ENCODE peak calls at places on chromosome 18, in six cellular contexts. L, Z, F, R, G and V are unnamed samples.

GRCh38 chr18:33135951-33136660 is 304.4 kb downstream of the CCDC178 start:
- DNase-seq in L (no peak), Z (no peak), F (no peak), R (no peak), G (no peak), V (peak)

GRCh38 chr18:42477261-42477660 is 522.2 kb downstream of the PIK3C3 start:
- DNase-seq in L (no peak), Z (no peak), F (no peak), R (no peak), G (no peak), V (no peak)

GRCh38 chr18:78939734-78940260 is 39.8 kb upstream of the SALL3 start:
- DNase-seq in L (no peak), Z (no peak), F (no peak), R (no peak), G (no peak), V (no peak)

GRCh38 chr18:9838144-9838877 is 47.5 kb upstream of the TXNDC2 start:
- DNase-seq in L (peak), Z (no peak), F (peak), R (no peak), G (no peak), V (no peak)

GRCh38 chr18:9587924-9588323 is 26.4 kb downstream of the PPP4R1 start:
- DNase-seq in L (no peak), Z (no peak), F (no peak), R (no peak), G (no peak), V (no peak)

GRCh38 chr18:13273800-13274199 is 55.2 kb downstream of the LDLRAD4 start:
- DNase-seq in L (no peak), Z (no peak), F (no peak), R (no peak), G (no peak), V (no peak)

GRCh38 chr18:12377556-12378553 is 828 bp upstream of the AFG3L2 start:
- DNase-seq in L (no peak), Z (no peak), F (peak), R (no peak), G (no peak), V (no peak)

GRCh38 chr18:46319793-46320192 is 215.6 kb downstream of the HAUS1 start:
- DNase-seq in L (no peak), Z (no peak), F (no peak), R (no peak), G (no peak), V (no peak)

GRCh38 chr18:41666251-41666650 is 288.8 kb upstream of the PIK3C3 start:
- DNase-seq in L (no peak), Z (no peak), F (no peak), R (no peak), G (no peak), V (no peak)

GRCh38 chr18:45654677-45655076 is 39.4 kb downstream of the SLC14A2 start:
- DNase-seq in L (no peak), Z (no peak), F (no peak), R (no peak), G (no peak), V (no peak)

GRCh38 chr18:43681661-43682060 is 404.4 kb upstream of the SYT4 start:
- DNase-seq in L (no peak), Z (no peak), F (peak), R (no peak), G (no peak), V (no peak)

GRCh38 chr18:55405655-55406373 is 182.2 kb downstream of the TCF4 start:
- DNase-seq in L (peak), Z (peak), F (peak), R (peak), G (peak), V (peak)
- H3K4me3 ChIP-seq in L (peak), Z (peak), F (no peak), R (peak), G (no peak), V (peak)

GRCh38 chr18:35159782-35160181 is 81.1 kb upstream of the ZNF397 start:
- DNase-seq in L (no peak), Z (no peak), F (no peak), R (no peak), G (no peak), V (no peak)
- H3K4me3 ChIP-seq in L (no peak), Z (no peak), F (no peak), R (no peak), G (no peak), V (no peak)

DNA sequence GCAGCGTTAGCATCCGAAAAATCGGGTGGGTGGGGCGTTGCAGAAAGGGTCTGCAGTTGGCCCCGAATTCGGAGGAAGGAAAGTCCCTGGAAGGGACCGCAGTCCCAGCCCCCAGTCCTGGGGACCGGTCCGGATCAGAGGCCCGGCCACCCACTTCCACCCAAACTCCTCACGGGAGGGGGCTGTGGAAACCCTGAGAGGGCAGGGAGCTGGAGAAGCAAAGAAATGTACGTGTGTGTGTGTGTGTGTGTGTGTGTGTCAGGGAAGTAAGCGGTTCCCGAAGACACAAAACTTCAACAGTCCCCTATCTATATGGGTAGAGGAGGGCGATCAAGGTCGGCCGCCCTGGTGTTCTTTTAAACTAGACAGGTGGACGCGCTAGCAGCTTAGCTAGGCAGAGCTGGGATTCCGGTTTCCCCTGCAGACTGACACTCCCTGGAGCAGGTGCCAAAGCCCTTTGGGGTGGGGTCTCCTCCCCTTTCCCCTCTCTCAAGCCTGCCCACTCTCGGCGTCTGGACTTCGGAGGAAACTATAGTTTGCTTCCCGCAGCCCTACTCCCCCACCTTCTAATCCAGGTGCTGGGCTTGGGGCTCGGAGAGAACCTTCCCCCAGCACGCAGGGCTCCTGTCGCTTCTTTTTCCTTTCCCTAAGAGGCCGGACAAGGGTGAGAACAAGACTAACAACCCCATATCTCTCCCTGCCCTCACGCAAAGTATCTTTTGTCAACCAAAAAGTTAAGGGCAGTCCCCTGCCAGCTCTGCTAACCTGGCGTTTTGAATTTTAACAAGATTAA is 4.8 kb upstream of the ONECUT2 start:
- DNase-seq in L (no peak), Z (no peak), F (peak), R (no peak), G (no peak), V (no peak)
- H3K4me3 ChIP-seq in L (no peak), Z (no peak), F (no peak), R (no peak), G (peak), V (no peak)

DNA sequence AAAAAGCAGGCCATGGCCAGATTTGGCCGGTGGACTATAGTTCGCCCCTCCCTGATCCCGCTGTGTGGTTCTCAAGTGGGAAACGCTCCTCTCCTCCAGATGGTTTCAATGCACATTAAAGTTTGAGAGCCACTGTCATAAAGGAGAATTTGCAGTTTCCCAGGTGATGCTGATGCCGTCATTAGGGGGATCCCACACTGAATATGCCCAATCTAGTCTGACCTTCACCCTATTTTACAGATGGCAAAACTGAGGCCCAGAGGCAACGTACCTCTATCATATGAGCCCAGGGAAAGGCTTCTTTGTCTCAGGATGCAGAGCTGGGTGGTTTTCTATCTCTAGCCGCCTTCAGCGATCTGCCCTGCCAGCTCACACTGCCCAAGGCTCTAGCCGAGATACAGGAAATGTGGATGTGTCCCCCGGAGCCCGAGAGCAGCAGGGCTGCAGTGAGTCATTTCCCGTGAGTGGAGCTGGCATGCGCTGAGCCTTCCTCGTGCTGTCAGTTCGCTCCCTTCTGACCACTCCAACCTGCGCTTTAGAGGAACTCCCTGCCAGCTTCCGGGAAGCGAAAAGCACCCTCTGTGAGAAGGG is 116.2 kb downstream of the SMAD7 start:
- DNase-seq in L (peak), Z (peak), F (peak), R (peak), G (peak), V (peak)
- H3K4me3 ChIP-seq in L (no peak), Z (no peak), F (no peak), R (no peak), G (peak), V (no peak)

DNA sequence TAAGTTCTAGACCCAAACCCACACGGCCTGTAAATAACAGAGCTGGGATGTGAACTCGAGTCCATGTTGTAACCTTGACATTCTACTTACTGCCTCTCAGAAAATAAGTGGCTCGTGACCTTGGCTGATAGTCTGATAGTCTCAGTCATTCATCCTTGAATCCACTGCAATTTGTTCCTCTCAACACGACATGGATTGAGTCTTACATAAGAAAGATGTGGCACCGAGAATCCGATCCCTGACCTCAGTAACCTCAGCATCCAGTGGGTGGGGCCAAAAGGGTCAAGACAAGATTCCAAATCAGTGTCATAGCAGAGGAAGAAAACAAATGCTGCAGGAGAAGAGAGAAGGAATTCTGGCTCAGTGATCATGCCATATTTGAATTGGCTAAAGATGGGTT is 97.6 kb downstream of the MAPRE2 start:
- DNase-seq in L (no peak), Z (no peak), F (no peak), R (no peak), G (no peak), V (no peak)
- H3K4me3 ChIP-seq in L (no peak), Z (no peak), F (no peak), R (no peak), G (no peak), V (no peak)

DNA sequence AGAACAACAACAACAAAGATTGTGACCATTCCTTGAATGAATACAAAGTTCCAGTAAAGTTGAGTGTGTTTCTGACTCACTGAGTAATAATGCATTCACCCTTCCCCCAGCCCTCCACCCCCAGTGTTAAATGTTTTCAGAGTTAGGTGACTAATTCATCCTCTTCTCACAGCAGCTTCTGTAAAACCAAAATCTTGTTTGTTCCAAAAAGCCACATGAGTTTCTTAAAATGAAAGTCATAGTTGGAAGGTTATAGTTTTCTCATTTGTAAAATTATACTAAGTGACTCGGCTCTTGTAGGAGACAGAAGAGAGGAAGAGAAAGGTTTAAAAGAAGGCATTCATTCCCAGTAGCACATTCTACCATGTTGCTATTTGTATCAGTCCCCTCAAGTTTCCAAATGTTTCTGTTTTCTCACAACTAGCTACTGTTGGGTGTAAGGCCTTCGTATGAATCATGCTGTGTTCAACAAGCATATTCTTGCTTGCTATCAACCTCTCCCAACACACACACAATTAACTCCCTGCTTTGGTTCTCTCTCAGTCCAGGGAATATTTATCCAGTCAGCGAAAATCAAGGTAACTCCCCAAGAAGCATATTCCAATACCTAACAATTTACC is 75.3 kb downstream of the MBD2 start:
- DNase-seq in L (peak), Z (peak), F (peak), R (no peak), G (no peak), V (peak)
- H3K4me3 ChIP-seq in L (no peak), Z (peak), F (no peak), R (no peak), G (no peak), V (peak)

DNA sequence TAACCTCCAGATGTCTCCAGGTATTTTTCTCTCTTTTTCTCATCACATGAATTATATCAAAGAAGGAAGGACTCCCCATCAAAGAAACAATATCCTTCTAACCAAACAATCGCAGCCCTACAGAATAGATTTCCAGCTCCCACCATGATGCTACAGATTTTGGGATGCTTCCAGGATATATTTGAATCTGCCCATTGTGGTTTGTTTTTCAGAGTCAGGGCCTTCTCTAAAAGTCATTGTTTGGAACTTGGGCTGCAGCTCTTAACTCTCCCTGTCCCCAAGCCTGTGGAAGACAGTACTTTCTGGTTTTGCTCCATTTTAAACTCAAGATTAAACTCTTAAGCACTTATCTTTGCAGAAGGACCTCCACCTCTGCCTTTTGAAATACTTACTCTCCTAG is 223.2 kb downstream of the PMAIP1 start:
- DNase-seq in L (no peak), Z (no peak), F (no peak), R (no peak), G (no peak), V (no peak)
- H3K4me3 ChIP-seq in L (no peak), Z (no peak), F (no peak), R (no peak), G (no peak), V (no peak)